ENCODE peak calls at places on chromosomes 6 and 20, in nine cellular contexts. V is fibroblast of the conjunctiva; H is globus pallidus; E is ureter; O is RPMI8226; M is CD8-positive, alpha-beta memory T cell; Y is GM20000; D is skeletal muscle cell; X is activated CD4-positive, alpha-beta T cell treated with anti-CD3 and anti-CD28 coated beads for 4 hours. Q is an unnamed sample.

GRCh38 chr6:143962644-143962929 is 45.5 kb downstream of the PLAGL1 start:
- DNase-seq in V (peak), H (peak), E (no peak), O (peak), M (no peak), Y (no peak), D (no peak), X (no peak), Q (no peak)

GRCh38 chr20:20184149-20184548 is 131.8 kb downstream of the CFAP61 start:
- DNase-seq in V (no peak), H (no peak), E (no peak), O (peak), M (no peak), Y (no peak), D (no peak), X (no peak), Q (no peak)

GRCh38 chr6:63452117-63452516 is 120.2 kb upstream of the LOC128125822 start:
- DNase-seq in V (no peak), H (no peak), E (no peak), O (no peak), M (no peak), Y (no peak), D (no peak), X (no peak), Q (no peak)

GRCh38 chr6:43934183-43934802 is 164.3 kb downstream of the VEGFA start:
- DNase-seq in V (no peak), H (no peak), E (no peak), O (no peak), M (no peak), Y (no peak), D (no peak), X (no peak), Q (no peak)

GRCh38 chr6:110618591-110619267 is 142.3 kb upstream of the SLC22A16 start:
- DNase-seq in V (no peak), H (peak), E (no peak), O (peak), M (no peak), Y (peak), D (no peak), X (no peak), Q (no peak)

GRCh38 chr6:6793388-6794250 is 205.1 kb downstream of the LY86 start:
- DNase-seq in V (no peak), H (no peak), E (no peak), O (no peak), M (no peak), Y (no peak), D (no peak), X (no peak), Q (no peak)

GRCh38 chr6:166032366-166033171 is 135.1 kb downstream of the TBXT start:
- DNase-seq in V (peak), H (no peak), E (no peak), O (peak), M (no peak), Y (no peak), D (peak), X (no peak), Q (no peak)

GRCh38 chr6:50936277-50936681 is 117.6 kb downstream of the TFAP2B start:
- DNase-seq in V (peak), H (no peak), E (no peak), O (no peak), M (no peak), Y (no peak), D (no peak), X (no peak), Q (no peak)

GRCh38 chr20:63490416-63490815 is 8.5 kb downstream of the EEF1A2 start:
- DNase-seq in V (no peak), H (no peak), E (no peak), O (no peak), M (no peak), Y (no peak), D (no peak), X (no peak), Q (no peak)

GRCh38 chr6:107564223-107564855 is 74.4 kb downstream of the SOBP start:
- DNase-seq in V (no peak), H (no peak), E (no peak), O (no peak), M (no peak), Y (no peak), D (no peak), X (no peak), Q (no peak)

GRCh38 chr6:5215181-5215580 is 45.6 kb downstream of the LYRM4 start:
- DNase-seq in V (no peak), H (no peak), E (no peak), O (no peak), M (no peak), Y (no peak), D (no peak), X (no peak), Q (no peak)

GRCh38 chr20:20407891-20408805 is 40.2 kb downstream of the INSM1 start:
- DNase-seq in V (peak), H (peak), E (no peak), O (peak), M (no peak), Y (no peak), D (no peak), X (no peak), Q (no peak)

GRCh38 chr20:45061244-45061643 is 39.7 kb downstream of the KCNS1 start:
- DNase-seq in V (peak), H (peak), E (no peak), O (no peak), M (no peak), Y (no peak), D (peak), X (no peak), Q (no peak)

Q was measured in activated naive CD4-positive, alpha-beta T cell treated with anti-CD3 and anti-CD28 coated beads, Interleukin-2, amount 50 U/mL, for 16 hours.